ENCODE peak calls at places on chromosomes 11 and 22, in six cellular contexts. B is fibroblast of lung, Y is astrocyte of the spinal cord, K is hepatocyte, Z is retinal pigment epithelial cell, J is astrocyte of the cerebellum. L is an unnamed sample.
A peak's percentile ranks its signal among the peaks of the same experiment; 100 is the strongest.

GRCh38 chr11:82229346-82229745 is 504.3 kb downstream of the FAM181B start:
- DNase-seq in B (peak; percentile 58), Y (peak; percentile 33), K (peak; percentile 51), Z (peak; percentile 2), J (peak; percentile 27), L (no peak)

GRCh38 chr22:21967693-21968271 is 14.8 kb downstream of the TOP3B start:
- DNase-seq in B (no peak), Y (no peak), K (no peak), Z (no peak), J (no peak), L (no peak)

GRCh38 chr22:41532908-41533825 is 11.1 kb downstream of the POLR3H start:
- DNase-seq in B (peak; percentile 63), Y (peak; percentile 40), K (peak; percentile 88), Z (no peak), J (peak; percentile 27), L (no peak)

GRCh38 chr11:59698506-59698905 is 15.1 kb downstream of the OR10V1 start:
- DNase-seq in B (no peak), Y (no peak), K (no peak), Z (no peak), J (no peak), L (no peak)

GRCh38 chr22:38271927-38272372 is 860 bp downstream of the TMEM184B start:
- DNase-seq in B (no peak), Y (no peak), K (no peak), Z (no peak), J (no peak), L (no peak)

GRCh38 chr11:13261600-13262061 is 16.0 kb upstream of the BMAL1 start:
- DNase-seq in B (peak; percentile 80), Y (peak; percentile 80), K (no peak), Z (peak; percentile 43), J (peak; percentile 49), L (peak; percentile 55)

GRCh38 chr11:34448223-34448994 is 9.7 kb downstream of the CAT start:
- DNase-seq in B (no peak), Y (no peak), K (no peak), Z (no peak), J (no peak), L (no peak)

GRCh38 chr22:25496396-25497064 is 67.9 kb upstream of the GRK3 start:
- DNase-seq in B (peak; percentile 51), Y (no peak), K (no peak), Z (no peak), J (no peak), L (no peak)

GRCh38 chr11:113447621-113448310 is 27.4 kb downstream of the DRD2 start:
- DNase-seq in B (no peak), Y (peak; percentile 69), K (no peak), Z (no peak), J (peak; percentile 9), L (no peak)

GRCh38 chr11:67644042-67644441 is 4.5 kb upstream of the TBX10 start:
- DNase-seq in B (no peak), Y (no peak), K (peak; percentile 22), Z (no peak), J (no peak), L (no peak)

GRCh38 chr11:69371731-69372588 is 78.0 kb downstream of the MYEOV start:
- DNase-seq in B (no peak), Y (no peak), K (no peak), Z (no peak), J (no peak), L (no peak)

GRCh38 chr11:12278766-12279671 is 98.4 kb upstream of the PARVA start:
- DNase-seq in B (no peak), Y (no peak), K (peak; percentile 66), Z (no peak), J (no peak), L (no peak)

GRCh38 chr22:48677621-48678020 is 1150.1 kb downstream of the BRD1 start:
- DNase-seq in B (no peak), Y (no peak), K (no peak), Z (no peak), J (no peak), L (no peak)
- H3K4me3 ChIP-seq in B (no peak overlapping the region), Y (no peak overlapping the region), K (no peak overlapping the region), Z (no peak overlapping the region), J (no peak overlapping the region), L (no peak overlapping the region)

DNA sequence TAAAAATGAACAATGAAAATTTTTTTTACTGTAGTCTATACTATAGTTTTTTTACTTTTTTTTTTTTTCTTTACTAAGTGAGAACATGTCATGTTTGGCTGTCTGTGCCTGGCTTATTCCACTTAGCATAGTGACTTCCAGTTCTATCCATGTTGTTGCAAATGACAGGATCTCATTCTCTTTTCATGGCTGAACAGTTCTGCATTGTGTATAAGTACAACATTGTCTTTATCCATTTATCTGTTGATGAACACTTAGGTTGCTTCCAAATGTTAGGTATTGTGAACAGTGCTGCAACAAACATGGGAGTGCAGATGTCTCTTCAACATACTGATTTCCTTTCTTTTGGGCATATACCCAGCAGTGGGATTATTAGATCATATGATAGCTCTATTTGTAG is 88.1 kb upstream of the CCDC90B start:
- DNase-seq in B (no peak), Y (no peak), K (no peak), Z (no peak), J (no peak), L (no peak)
- TF ChIP-seq CTCF in B (no peak), Y (no peak), K (no peak), Z (no peak), J (no peak), L (no peak)

DNA sequence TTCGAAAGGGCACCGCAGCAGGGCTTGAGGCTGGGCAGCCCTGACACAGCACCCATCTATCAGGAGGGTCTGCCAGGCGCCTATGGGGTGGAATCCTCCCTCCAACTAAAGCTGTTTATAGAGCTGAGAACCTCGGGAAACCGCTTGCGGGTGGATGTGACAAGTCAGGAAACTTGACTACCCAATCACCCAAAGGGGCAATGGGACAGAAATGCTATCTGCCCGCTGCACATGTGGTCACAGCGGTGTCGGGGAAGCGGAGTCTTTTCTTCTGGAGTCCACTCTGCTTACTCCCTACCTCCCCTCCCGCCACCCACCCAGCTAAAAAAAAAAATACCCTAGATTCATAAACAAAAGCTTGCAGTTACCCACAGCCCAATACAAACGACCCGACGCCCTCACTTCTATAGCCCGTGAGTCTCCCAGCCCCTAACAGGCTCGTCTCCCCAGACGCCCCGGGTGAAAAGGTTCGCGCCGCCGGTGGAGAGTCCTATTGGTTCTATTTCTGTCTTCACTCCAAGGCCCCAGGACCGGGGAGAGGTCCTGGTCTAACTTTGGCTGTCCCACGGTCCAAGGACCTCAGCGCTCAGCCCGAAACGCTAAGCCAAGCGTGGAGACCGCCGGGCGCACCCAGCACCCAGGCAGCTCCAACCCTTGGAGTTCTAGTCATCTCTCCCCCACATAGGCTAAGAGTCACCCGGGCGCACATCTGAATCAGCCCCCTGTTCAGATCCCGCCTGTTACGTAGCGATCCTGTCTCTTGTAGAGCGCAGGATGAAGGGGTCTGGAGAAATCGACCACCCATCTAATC is 1.4 kb downstream of the TRPC6 start:
- DNase-seq in B (peak; percentile 15), Y (no peak), K (peak; percentile 8), Z (no peak), J (no peak), L (no peak)
- H3K4me3 ChIP-seq in B (peak overlapping the region; percentile 59), Y (peak overlapping the region; percentile 43), K (peak overlapping the region; percentile 65), Z (peak overlapping the region; percentile 38), J (peak overlapping the region; percentile 47), L (peak overlapping the region; percentile 20)

DNA sequence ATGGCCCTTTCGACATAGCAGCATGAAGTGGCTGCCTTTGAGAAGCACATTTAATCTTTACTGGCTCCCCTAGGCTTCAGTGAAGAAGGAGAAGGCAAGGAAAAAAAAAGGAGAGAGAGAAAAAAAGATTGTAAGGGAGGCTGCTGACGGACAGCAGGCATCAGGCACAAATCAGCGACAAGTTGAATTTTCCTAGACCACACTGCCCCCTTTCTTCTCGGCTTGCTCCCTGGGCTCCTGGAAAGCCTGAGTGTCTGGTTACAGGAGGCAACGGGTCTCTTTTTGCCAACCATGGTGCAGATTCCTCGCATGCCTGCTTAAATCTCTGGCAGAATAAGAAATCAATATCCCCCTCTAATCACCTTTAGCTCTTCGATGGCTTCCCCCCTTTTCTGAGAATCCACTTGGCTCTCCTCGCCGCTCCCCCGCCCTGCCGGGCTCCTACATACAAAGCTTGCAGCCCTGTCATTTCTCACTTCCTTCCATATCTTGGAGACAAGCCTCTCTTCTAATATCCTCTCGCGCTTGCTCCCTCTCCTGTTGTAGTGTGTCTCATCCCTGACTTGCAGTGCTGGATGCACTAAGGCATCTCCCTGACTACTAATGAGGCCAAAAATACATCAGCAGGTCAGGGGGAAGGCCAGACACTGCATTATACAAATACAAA is 14.3 kb downstream of the BLID start:
- DNase-seq in B (peak; percentile 91), Y (peak; percentile 89), K (peak; percentile 81), Z (peak; percentile 88), J (peak; percentile 87), L (no peak)
- TF ChIP-seq CTCF in B (peak; percentile 74), Y (peak; percentile 60), K (peak; percentile 70), Z (peak; percentile 82), J (peak; percentile 71), L (peak; percentile 72)

DNA sequence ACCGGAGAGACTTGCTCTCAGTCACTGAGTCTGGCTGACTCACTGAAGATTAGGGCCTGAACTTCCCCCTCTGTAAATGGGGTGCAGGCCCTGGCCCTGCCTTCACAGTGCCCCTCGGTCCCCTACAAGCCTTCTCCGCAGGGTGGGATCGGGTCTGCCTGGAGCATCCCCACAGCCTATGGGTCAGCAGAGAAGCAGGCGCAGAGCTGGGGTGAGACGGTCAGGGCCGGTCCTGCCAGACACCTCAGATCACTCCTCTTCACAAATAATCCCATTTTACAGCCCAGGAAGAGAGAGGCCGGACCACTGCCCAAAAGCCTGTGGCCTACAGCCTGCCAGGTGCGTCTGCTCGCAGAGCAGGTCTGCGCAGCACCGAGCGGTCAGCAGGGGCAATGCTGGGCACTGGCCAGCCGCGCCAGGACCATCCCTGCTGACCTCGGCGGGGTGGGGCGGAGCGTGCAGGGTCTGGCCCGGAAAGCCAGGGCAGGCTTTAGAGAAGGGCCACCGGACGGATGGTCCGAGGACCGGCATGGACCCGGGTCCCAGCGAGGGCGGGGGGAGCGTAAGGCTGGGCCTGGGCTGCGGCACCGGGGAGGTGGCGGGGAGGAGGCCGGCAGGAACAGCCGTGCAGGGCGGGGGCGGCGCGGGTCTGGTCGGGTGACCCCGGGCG is 518 bp upstream of the SEPTIN5 start:
- DNase-seq in B (no peak), Y (no peak), K (peak; percentile 38), Z (no peak), J (no peak), L (no peak)
- H3K4me3 ChIP-seq in B (peak overlapping the region; percentile 26), Y (peak overlapping the region; percentile 30), K (peak overlapping the region; percentile 26), Z (peak overlapping the region; percentile 45), J (peak overlapping the region; percentile 38), L (peak overlapping the region; percentile 54)